ENCODE peak calls at places on chromosomes 4 and X, in nine cellular contexts. B, V, F, J, R, U, K, X and W are unnamed samples.

GRCh38 chr4:16026155-16026761 is 57.6 kb downstream of the PROM1 start:
- DNase-seq in B (peak; percentile 39), K (no peak), J (no peak), F (no peak), V (peak; percentile 27), U (no peak), X (peak; percentile 37), R (no peak), W (no peak)

GRCh38 chr4:87209696-87210095 is 10.7 kb downstream of the KLHL8 start:
- DNase-seq in R (peak; percentile 89), K (peak; percentile 75), U (peak; percentile 85), X (no peak), F (peak; percentile 35), V (no peak), J (no peak), B (no peak), W (no peak)

GRCh38 chr4:78684196-78685079 is 91.7 kb upstream of the BMP2K start:
- DNase-seq in R (no peak), V (no peak), U (no peak), B (no peak), X (no peak), K (no peak), F (no peak), J (no peak), W (no peak)

GRCh38 chr4:160351018-160351417 is 1248.1 kb downstream of the RAPGEF2 start:
- DNase-seq in U (no peak), F (no peak), K (no peak), X (no peak), V (no peak), J (no peak), R (no peak), B (no peak), W (no peak)

GRCh38 chrX:40102393-40103381 is 4.9 kb upstream of the BCOR start:
- DNase-seq in K (no peak), J (peak; percentile 54), V (no peak), F (no peak), X (no peak), R (no peak), B (no peak), U (no peak), W (no peak)

GRCh38 chrX:113133316-113133715 is 292.7 kb upstream of the AMOT start:
- DNase-seq in K (no peak), X (no peak), U (no peak), F (no peak), V (no peak), R (no peak), B (no peak), J (no peak), W (no peak)

GRCh38 chr4:70183168-70183939 is 12.2 kb upstream of the ODAM start:
- DNase-seq in X (peak; percentile 8), F (peak; percentile 7), R (no peak), V (no peak), B (peak; percentile 3), U (peak; percentile 21), J (peak; percentile 46), K (no peak), W (no peak)

GRCh38 chr4:103099691-103100392 is at the start of gene BDH2:
- DNase-seq in K (peak; percentile 81), U (peak; percentile 71), J (no peak), F (peak; percentile 48), R (no peak), X (peak; percentile 82), V (no peak), B (peak; percentile 64), W (peak; percentile 46)

GRCh38 chrX:36534900-36535299 is 473.3 kb upstream of the FAM47C start:
- DNase-seq in U (no peak), B (no peak), V (no peak), R (no peak), F (no peak), X (no peak), J (no peak), K (no peak), W (no peak)

GRCh38 chrX:43349363-43349762 is 306.7 kb upstream of the MAOA start:
- DNase-seq in F (peak; percentile 41), U (peak; percentile 37), R (peak; percentile 22), J (peak; percentile 55), X (peak; percentile 11), B (peak; percentile 25), K (no peak), V (peak; percentile 25), W (no peak)

GRCh38 chr4:163548481-163549243 is 54.2 kb downstream of the TMA16 start:
- DNase-seq in R (no peak), X (peak; percentile 25), U (no peak), B (peak; percentile 52), V (no peak), F (no peak), J (no peak), K (no peak), W (no peak)

GRCh38 chrX:39808471-39808917 is 289.3 kb downstream of the BCOR start:
- DNase-seq in V (no peak), X (peak; percentile 13), K (no peak), F (no peak), B (peak; percentile 38), U (no peak), R (no peak), J (no peak), W (no peak)

GRCh38 chrX:74536142-74537010 is 78.0 kb downstream of the RLIM start:
- DNase-seq in J (peak; percentile 71), R (peak; percentile 88), U (peak; percentile 82), K (peak; percentile 96), B (peak; percentile 86), F (peak; percentile 78), X (peak; percentile 22), V (no peak), W (peak; percentile 71)

GRCh38 chr4:184270808-184271413 is 53.2 kb upstream of the ENPP6 start:
- DNase-seq in K (no peak), U (no peak), R (no peak), X (no peak), B (no peak), V (no peak), J (no peak), F (no peak), W (no peak)
- H3K4me1 ChIP-seq in K (no peaks in the 10 kb centered on the region), U (peaks cover 8% of the 10 kb centered on the region), R (peaks cover 24% of the 10 kb centered on the region), X (peaks cover 21% of the 10 kb centered on the region), B (peaks cover 12% of the 10 kb centered on the region), V (peaks cover 12% of the 10 kb centered on the region), J (no peaks in the 10 kb centered on the region), F (no peaks in the 10 kb centered on the region), W (no peaks in the 10 kb centered on the region)

GRCh38 chrX:136166221-136166855 is 19.0 kb downstream of the FHL1 start:
- DNase-seq in V (no peak), B (no peak), J (no peak), F (no peak), U (no peak), R (no peak), K (peak; percentile 69), X (peak; percentile 15), W (no peak)

GRCh38 chrX:136170109-136170800 is 22.9 kb downstream of the FHL1 start:
- DNase-seq in K (peak; percentile 75), B (no peak), X (no peak), F (no peak), R (no peak), U (no peak), V (no peak), J (no peak), W (no peak)

GRCh38 chrX:136171420-136171819 is 24.1 kb downstream of the FHL1 start:
- DNase-seq in J (no peak), R (no peak), K (no peak), X (no peak), V (no peak), U (no peak), F (no peak), B (no peak), W (no peak)

GRCh38 chrX:136163694-136164093 is 16.4 kb downstream of the FHL1 start:
- DNase-seq in U (no peak), X (no peak), R (no peak), V (no peak), B (no peak), J (no peak), F (no peak), K (no peak), W (no peak)

GRCh38 chrX:136168929-136169735 is 21.8 kb downstream of the FHL1 start:
- DNase-seq in B (peak; percentile 69), V (no peak), F (peak; percentile 47), K (peak; percentile 90), X (no peak), J (peak; percentile 43), R (no peak), U (no peak), W (no peak)
- TF ChIP-seq POLR2AphosphoS5 in B (peak; percentile 39), V (no peak), F (peak; percentile 53), K (peak; percentile 75), X (no peak), J (peak; percentile 42), R (no peak), U (peak; percentile 15), W (no peak)

DNA sequence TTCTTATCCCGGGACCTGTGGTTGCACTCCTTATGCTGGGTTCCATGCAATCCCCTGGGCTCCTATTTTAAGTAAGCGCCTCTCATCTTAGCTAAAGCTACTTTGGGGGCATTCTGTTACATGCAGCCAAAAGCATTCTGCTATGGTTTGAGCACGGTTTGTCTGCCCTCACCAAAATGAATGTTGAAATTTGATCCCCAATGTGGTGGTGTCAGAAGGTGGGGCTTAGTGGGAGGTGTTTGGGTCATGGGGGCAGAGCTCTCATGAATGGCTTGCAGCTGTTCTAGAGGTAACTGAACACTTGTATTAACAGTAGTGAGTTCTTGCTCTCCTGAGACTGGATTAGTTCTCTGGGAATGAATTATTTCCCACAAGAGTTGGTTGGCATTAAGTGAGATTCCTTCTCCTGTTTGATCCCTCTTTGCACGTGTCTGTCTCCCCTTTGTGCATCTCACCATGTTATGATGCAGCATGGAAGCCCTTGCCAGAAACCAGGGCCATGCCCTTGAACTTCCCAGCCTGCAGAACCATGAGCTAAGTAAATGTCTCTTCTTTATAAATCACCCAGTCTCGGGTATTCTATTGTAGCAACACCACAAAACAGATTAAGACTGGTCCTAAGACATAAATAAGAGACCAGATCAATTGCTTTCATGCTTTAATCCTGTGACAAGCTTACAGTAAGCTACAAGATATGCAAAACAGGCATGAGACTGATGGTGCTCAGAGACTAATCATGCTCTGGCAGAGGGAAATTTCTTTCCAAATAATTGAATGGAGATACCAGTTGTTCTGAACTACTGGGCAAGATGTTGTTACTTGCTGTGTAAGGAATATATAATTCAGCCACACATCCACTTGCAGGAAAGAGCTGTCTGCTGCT is 141.7 kb downstream of the TSPAN5 start:
- DNase-seq in K (no peak), U (no peak), F (no peak), V (no peak), J (no peak), B (no peak), R (no peak), X (no peak), W (no peak)
- H3K4me1 ChIP-seq in K (peaks cover 13% of the 10 kb centered on the region), U (peaks cover 12% of the 10 kb centered on the region), F (no peaks in the 10 kb centered on the region), V (peaks cover 16% of the 10 kb centered on the region), J (peaks cover 3% of the 10 kb centered on the region), B (peaks cover 62% of the 10 kb centered on the region), R (peaks cover 22% of the 10 kb centered on the region), X (peaks cover 33% of the 10 kb centered on the region), W (no peaks in the 10 kb centered on the region)

DNA sequence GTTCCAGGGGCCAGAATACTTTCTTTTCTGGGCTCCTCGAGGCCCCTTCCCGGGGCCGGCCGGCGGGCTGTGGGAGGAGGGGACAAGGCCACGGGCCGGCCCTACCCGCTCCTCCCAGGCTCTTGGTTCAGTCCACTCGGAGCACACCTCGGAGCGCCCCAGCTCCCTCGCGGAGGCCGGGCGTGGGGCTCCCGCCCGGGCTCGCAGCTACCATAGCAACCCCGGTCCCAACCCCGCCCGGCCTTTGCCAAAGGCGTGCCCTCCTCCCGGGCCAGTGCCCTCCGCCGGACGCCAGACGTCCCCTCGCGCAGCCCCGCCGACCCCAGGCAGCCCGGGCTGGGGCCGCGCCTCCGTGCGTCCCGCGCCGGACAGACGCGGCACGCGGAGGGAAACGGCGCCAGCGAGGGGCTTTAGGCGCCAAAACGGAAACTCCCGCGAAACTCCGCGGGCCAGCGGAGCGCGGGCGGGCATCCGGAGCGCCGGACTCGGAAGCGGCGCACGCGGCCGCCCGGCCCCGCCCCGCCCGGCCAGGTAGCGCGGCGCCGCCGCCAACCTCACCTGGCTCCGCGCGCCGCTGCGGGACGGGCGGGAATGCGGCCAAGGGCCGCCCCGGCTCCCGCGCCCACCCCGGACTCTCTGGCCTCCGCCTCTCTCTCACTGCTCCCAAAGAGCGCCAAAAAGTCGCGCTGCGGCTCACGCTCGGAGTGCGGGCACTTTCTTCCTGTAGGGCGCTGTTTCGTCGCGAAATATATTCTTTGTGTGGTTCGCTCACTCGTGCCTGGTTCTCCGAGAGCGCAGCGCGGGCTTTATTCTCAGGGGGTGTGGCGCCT is 633 bp upstream of the MBNL3 start:
- DNase-seq in R (peak; percentile 92), X (no peak), B (peak; percentile 69), U (peak; percentile 71), V (no peak), J (peak; percentile 53), F (peak; percentile 81), K (peak; percentile 74), W (peak; percentile 27)
- TF ChIP-seq POLR2AphosphoS5 in R (peak; percentile 65), X (no peak), B (no peak), U (no peak), V (no peak), J (peak; percentile 29), F (peak; percentile 6), K (no peak), W (no peak)